ENCODE peak calls at places on chromosomes 11 and 22, in seven cellular contexts. O is CD14-positive monocyte; X is stimulated activated naive B cell treated with anti-CD40 and anti-IgM and Interleukin-4, amounts not matched to agents 10 μg/mL and 1 μg/mL and 100 μg/mL, for 72 hours; H is stimulated activated CD4-positive, alpha-beta T cell treated with anti-CD3 and anti-CD28 coated beads, Interleukin-2, amount 100 ng/mL, for 4 hours; R is RPMI7951; S is EH; Q is SHP77. U is an unnamed sample.

GRCh38 chr11:61342207-61342803 is 9.3 kb downstream of the TKFC start:
- DNase-seq in O (no peak), X (no peak), H (no peak), R (no peak), S (no peak), Q (no peak), U (no peak)

GRCh38 chr11:57222239-57222638 is 14.8 kb downstream of the APLNR start:
- DNase-seq in O (no peak), X (no peak), H (no peak), R (no peak), S (no peak), Q (no peak), U (no peak)

GRCh38 chr11:116162541-116163230 is 610.1 kb downstream of the BUD13 start:
- DNase-seq in O (no peak), X (no peak), H (no peak), R (peak; percentile 26), S (no peak), Q (no peak), U (no peak)

GRCh38 chr11:117664897-117665296 is 132.1 kb downstream of the DSCAML1 start:
- DNase-seq in O (no peak), X (no peak), H (no peak), R (no peak), S (no peak), Q (no peak), U (no peak)

GRCh38 chr11:73470036-73470624 is 93.9 kb downstream of the RELT start:
- DNase-seq in O (no peak), X (no peak), H (no peak), R (no peak), S (no peak), Q (no peak), U (no peak)

GRCh38 chr11:47234669-47235075 is 13.9 kb downstream of the ACP2 start:
- DNase-seq in O (no peak), X (no peak), H (peak; percentile 19), R (peak; percentile 62), S (no peak), Q (peak; percentile 76), U (peak; percentile 68)

GRCh38 chr11:2777871-2778629 is 78.3 kb upstream of the KCNQ1OT1 start:
- DNase-seq in O (peak; percentile 24), X (no peak), H (no peak), R (no peak), S (no peak), Q (peak; percentile 39), U (no peak)

GRCh38 chr22:31488988-31489617 is 539 bp downstream of the EIF4ENIF1 start:
- DNase-seq in O (no peak), X (peak; percentile 17), H (no peak), R (peak; percentile 23), S (peak; percentile 46), Q (peak; percentile 37), U (no peak)

GRCh38 chr11:57335343-57336110 is at the start of gene SSRP1:
- DNase-seq in O (peak; percentile 77), X (peak; percentile 82), H (peak; percentile 82), R (peak; percentile 85), S (peak; percentile 88), Q (peak; percentile 66), U (peak; percentile 88)

GRCh38 chr11:62546244-62546936 is at the start of gene AHNAK:
- DNase-seq in O (peak; percentile 70), X (no peak), H (no peak), R (peak; percentile 82), S (peak; percentile 74), Q (no peak), U (no peak)

GRCh38 chr11:112795142-112795815 is 165.9 kb upstream of the NCAM1 start:
- DNase-seq in O (no peak), X (no peak), H (no peak), R (peak; percentile 63), S (peak; percentile 49), Q (peak; percentile 44), U (peak; percentile 48)

GRCh38 chr22:25051073-25051472 is 98.6 kb downstream of the KIAA1671 start:
- DNase-seq in O (no peak), X (no peak), H (no peak), R (no peak), S (no peak), Q (no peak), U (no peak)

GRCh38 chr11:3905080-3905953 is 49.9 kb downstream of the STIM1 start:
- DNase-seq in O (peak; percentile 70), X (no peak), H (peak; percentile 66), R (peak; percentile 85), S (peak; percentile 89), Q (no peak), U (peak; percentile 70)

GRCh38 chr11:122342089-122342749 is 226.2 kb upstream of the BLID start:
- DNase-seq in O (no peak), X (no peak), H (no peak), R (peak; percentile 28), S (no peak), Q (no peak), U (no peak)

GRCh38 chr22:41445171-41446056 is 1.2 kb downstream of the TOB2 start:
- DNase-seq in O (no peak), X (no peak), H (peak; percentile 3), R (no peak), S (peak; percentile 23), Q (no peak), U (peak; percentile 20)

GRCh38 chr11:21896216-21896615 is 296.7 kb upstream of the ANO5 start:
- DNase-seq in O (no peak), X (no peak), H (no peak), R (no peak), S (no peak), Q (no peak), U (no peak)

GRCh38 chr22:29427176-29427760 is 11.1 kb upstream of the RFPL1 start:
- DNase-seq in O (no peak), X (no peak), H (no peak), R (no peak), S (peak; percentile 46), Q (no peak), U (no peak)

GRCh38 chr11:115627071-115627470 is 122.9 kb upstream of the CADM1 start:
- DNase-seq in O (no peak), X (no peak), H (no peak), R (no peak), S (no peak), Q (no peak), U (no peak)

GRCh38 chr11:6693342-6694228 is 10.4 kb upstream of the MRPL17 start:
- DNase-seq in O (peak; percentile 54), X (no peak), H (peak; percentile 48), R (peak; percentile 93), S (peak; percentile 93), Q (no peak), U (no peak)

GRCh38 chr11:110522456-110522855 is 92.7 kb downstream of the FDX1 start:
- DNase-seq in O (no peak), X (no peak), H (no peak), R (no peak), S (no peak), Q (no peak), U (peak; percentile 86)

GRCh38 chr22:28710889-28711285 is 30.7 kb downstream of the CHEK2 start:
- DNase-seq in O (no peak), X (no peak), H (no peak), R (no peak), S (peak; percentile 11), Q (no peak), U (no peak)

GRCh38 chr11:84430661-84431060 is 1144.5 kb upstream of the CCDC90B start:
- DNase-seq in O (no peak), X (no peak), H (no peak), R (no peak), S (no peak), Q (peak; percentile 82), U (no peak)

GRCh38 chr11:86741489-86742435 is 58.6 kb upstream of the PRSS23 start:
- DNase-seq in O (no peak), X (no peak), H (no peak), R (peak; percentile 79), S (peak; percentile 91), Q (no peak), U (no peak)

GRCh38 chr11:67372232-67372992 is 986 bp downstream of the CLCF1 start:
- DNase-seq in O (no peak), X (no peak), H (no peak), R (no peak), S (no peak), Q (no peak), U (no peak)

GRCh38 chr11:133403900-133404299 is 128.4 kb downstream of the OPCML start:
- DNase-seq in O (no peak), X (no peak), H (no peak), R (no peak), S (no peak), Q (peak; percentile 7), U (peak; percentile 5)

GRCh38 chr11:73553266-73553665 is 44.6 kb downstream of the FAM168A start:
- DNase-seq in O (no peak), X (no peak), H (no peak), R (peak; percentile 25), S (peak; percentile 29), Q (no peak), U (no peak)

GRCh38 chr11:2747236-2748015 is 47.6 kb upstream of the KCNQ1OT1 start:
- DNase-seq in O (no peak), X (no peak), H (no peak), R (no peak), S (no peak), Q (no peak), U (no peak)

GRCh38 chr11:104665631-104666030 is 232.6 kb downstream of the CASP12 start:
- DNase-seq in O (no peak), X (no peak), H (no peak), R (no peak), S (no peak), Q (no peak), U (no peak)

GRCh38 chr11:75536786-75537629 is 11.3 kb upstream of the GDPD5 start:
- DNase-seq in O (peak; percentile 81), X (peak; percentile 67), H (no peak), R (peak; percentile 34), S (peak; percentile 25), Q (no peak), U (no peak)

GRCh38 chr11:9399466-9399865 is 15.0 kb downstream of the IPO7 start:
- DNase-seq in O (no peak), X (no peak), H (no peak), R (no peak), S (peak; percentile 52), Q (no peak), U (no peak)

GRCh38 chr11:69306821-69307220 is 12.9 kb downstream of the MYEOV start:
- DNase-seq in O (peak; percentile 30), X (no peak), H (no peak), R (no peak), S (no peak), Q (no peak), U (no peak)

U was measured in Jurkat, Clone E6-1.